ENCODE peak calls at places on chromosome 4, in six cellular contexts. B, M, C, N, L and A are unnamed samples.

GRCh38 chr4:4765811-4766210 is 93.7 kb upstream of the MSX1 start:
- DNase-seq in B (no peak), M (no peak), C (no peak), N (no peak), L (no peak), A (no peak)

GRCh38 chr4:142406917-142407501 is 439.1 kb downstream of the INPP4B start:
- DNase-seq in B (no peak), M (no peak), C (no peak), N (no peak), L (peak), A (no peak)

GRCh38 chr4:128553665-128554515 is 255.6 kb upstream of the JADE1 start:
- DNase-seq in B (no peak), M (peak), C (no peak), N (no peak), L (no peak), A (no peak)

GRCh38 chr4:75845992-75846391 is 56.3 kb downstream of the PPEF2 start:
- DNase-seq in B (no peak), M (no peak), C (no peak), N (no peak), L (peak), A (no peak)

GRCh38 chr4:74540193-74540592 is 95.3 kb downstream of the AREG start:
- DNase-seq in B (no peak), M (no peak), C (no peak), N (no peak), L (peak), A (no peak)

GRCh38 chr4:146263785-146264184 is 49.4 kb downstream of the REELD1 start:
- DNase-seq in B (no peak), M (no peak), C (no peak), N (no peak), L (no peak), A (no peak)

GRCh38 chr4:185028625-185029024 is 10.3 kb downstream of the HELT start:
- DNase-seq in B (no peak), M (no peak), C (no peak), N (no peak), L (no peak), A (no peak)

GRCh38 chr4:53716011-53716410 is 124.7 kb upstream of the LNX1 start:
- DNase-seq in B (no peak), M (no peak), C (no peak), N (no peak), L (peak), A (no peak)

GRCh38 chr4:24625091-24625490 is 40.7 kb upstream of the DHX15 start:
- DNase-seq in B (no peak), M (no peak), C (no peak), N (no peak), L (no peak), A (no peak)

GRCh38 chr4:1049591-1049905 is 38.1 kb downstream of the FGFRL1 start:
- DNase-seq in B (no peak), M (no peak), C (no peak), N (no peak), L (no peak), A (no peak)

GRCh38 chr4:38723726-38724506 is 58.9 kb downstream of the TLR10 start:
- DNase-seq in B (no peak), M (no peak), C (no peak), N (no peak), L (peak), A (no peak)

GRCh38 chr4:15779336-15779735 is 1.2 kb downstream of the CD38 start:
- DNase-seq in B (peak), M (no peak), C (peak), N (no peak), L (peak), A (no peak)

GRCh38 chr4:25030283-25031076 is at the start of gene LGI2:
- DNase-seq in B (peak), M (no peak), C (no peak), N (no peak), L (peak), A (no peak)

GRCh38 chr4:48801739-48802138 is 21.7 kb upstream of the FRYL start:
- DNase-seq in B (no peak), M (no peak), C (no peak), N (no peak), L (no peak), A (no peak)

GRCh38 chr4:162010362-162010761 is 153.4 kb downstream of the FSTL5 start:
- DNase-seq in B (no peak), M (no peak), C (no peak), N (no peak), L (peak), A (no peak)

GRCh38 chr4:173522874-173523395 is 7.1 kb downstream of the HAND2 start:
- DNase-seq in B (no peak), M (no peak), C (peak), N (no peak), L (no peak), A (no peak)

GRCh38 chr4:79869597-79870336 is 203.3 kb downstream of the ANTXR2 start:
- DNase-seq in B (no peak), M (no peak), C (no peak), N (no peak), L (no peak), A (no peak)

GRCh38 chr4:6905501-6905900 is 4.1 kb upstream of the TBC1D14 start:
- DNase-seq in B (no peak), M (peak), C (no peak), N (no peak), L (no peak), A (no peak)

GRCh38 chr4:7976634-7977033 is 37.0 kb upstream of the AFAP1 start:
- DNase-seq in B (no peak), M (no peak), C (no peak), N (no peak), L (no peak), A (no peak)

GRCh38 chr4:12734586-12734985 is 749.6 kb downstream of the RAB28 start:
- DNase-seq in B (no peak), M (no peak), C (no peak), N (no peak), L (no peak), A (no peak)

GRCh38 chr4:30865676-30866075 is 145.5 kb downstream of the PCDH7 start:
- DNase-seq in B (no peak), M (no peak), C (no peak), N (no peak), L (peak), A (no peak)

GRCh38 chr4:93828332-93828829 is at the start of gene ATOH1:
- DNase-seq in B (no peak), M (no peak), C (peak), N (no peak), L (no peak), A (no peak)

GRCh38 chr4:182918044-182918607 is 940 bp upstream of the DCTD start:
- DNase-seq in B (no peak), M (no peak), C (no peak), N (no peak), L (no peak), A (no peak)

GRCh38 chr4:127622923-127623754 is 9.6 kb upstream of the INTU start:
- DNase-seq in B (no peak), M (no peak), C (peak), N (no peak), L (peak), A (no peak)

GRCh38 chr4:181150173-181150572 is 1093.0 kb upstream of the TENM3 start:
- DNase-seq in B (no peak), M (peak), C (no peak), N (no peak), L (no peak), A (no peak)

GRCh38 chr4:5044341-5044740 is 6.9 kb upstream of the STK32B start:
- DNase-seq in B (no peak), M (no peak), C (no peak), N (no peak), L (no peak), A (no peak)

GRCh38 chr4:104571341-104571740 is 76.6 kb upstream of the CXXC4 start:
- DNase-seq in B (no peak), M (no peak), C (no peak), N (no peak), L (peak), A (no peak)

GRCh38 chr4:78653655-78654054 is 102.1 kb downstream of the ANXA3 start:
- DNase-seq in B (no peak), M (no peak), C (no peak), N (no peak), L (no peak), A (no peak)

GRCh38 chr4:6288342-6288741 is 18.7 kb downstream of the WFS1 start:
- DNase-seq in B (no peak), M (no peak), C (no peak), N (no peak), L (no peak), A (no peak)

GRCh38 chr4:7830747-7831146 is 108.9 kb downstream of the AFAP1 start:
- DNase-seq in B (no peak), M (no peak), C (no peak), N (no peak), L (no peak), A (no peak)

GRCh38 chr4:76208005-76208765 is 5.4 kb downstream of the SCARB2 start:
- DNase-seq in B (peak), M (no peak), C (no peak), N (no peak), L (peak), A (no peak)

GRCh38 chr4:170465434-170465833 is 375.7 kb upstream of the AADAT start:
- DNase-seq in B (no peak), M (no peak), C (peak), N (no peak), L (no peak), A (no peak)

GRCh38 chr4:11599044-11599443 is 170.3 kb upstream of the HS3ST1 start:
- DNase-seq in B (no peak), M (no peak), C (no peak), N (no peak), L (no peak), A (no peak)

GRCh38 chr4:2831611-2832308 is 11.9 kb upstream of the ADD1 start:
- DNase-seq in B (no peak), M (no peak), C (no peak), N (no peak), L (no peak), A (no peak)

GRCh38 chr4:151885123-151885522 is 124.3 kb upstream of the GATB start:
- DNase-seq in B (no peak), M (no peak), C (no peak), N (no peak), L (no peak), A (no peak)